ENCODE peak calls at places on chromosomes 6 and 20, in five cellular contexts. B is body of pancreas; R is stimulated activated CD4-positive, alpha-beta T cell treated with anti-CD3 and anti-CD28 coated beads, Interleukin-15, amount 100 ng/mL, for 48 hours; Q is amniotic stem cell; P is HT-29. G is an unnamed sample.
A peak's percentile ranks its signal among the peaks of the same experiment; 100 is the strongest.

GRCh38 chr20:44733341-44734069 is 12.2 kb upstream of the KCNK15 start:
- DNase-seq in R (no peak), B (peak; percentile 65), P (peak; percentile 83), Q (peak; percentile 75), G (peak; percentile 54)

GRCh38 chr6:149999636-150000035 is 25.7 kb downstream of the RAET1L start:
- DNase-seq in R (no peak), B (no peak), Q (no peak), P (no peak), G (no peak)

GRCh38 chr20:54212226-54212625 is 4.3 kb downstream of the PFDN4 start:
- DNase-seq in P (no peak), R (no peak), B (peak; percentile 16), Q (no peak), G (no peak)

GRCh38 chr20:6705920-6706500 is 61.5 kb upstream of the BMP2 start:
- DNase-seq in B (no peak), P (peak; percentile 23), R (no peak), Q (no peak), G (no peak)

GRCh38 chr6:131660195-131660594 is 23.1 kb downstream of the ENPP3 start:
- DNase-seq in R (no peak), P (no peak), Q (no peak), B (no peak), G (peak; percentile 85)

GRCh38 chr20:10498196-10498595 is 63.1 kb downstream of the SLX4IP start:
- DNase-seq in P (no peak), Q (no peak), B (no peak), R (no peak), G (no peak)

GRCh38 chr20:23484081-23484480 is 6.8 kb upstream of the CST8 start:
- DNase-seq in R (no peak), B (no peak), P (no peak), Q (no peak), G (no peak)

GRCh38 chr20:62583424-62583920 is 58.8 kb upstream of the SLCO4A1 start:
- DNase-seq in Q (no peak), P (peak; percentile 66), R (no peak), B (no peak), G (no peak)

GRCh38 chr6:1630771-1631217 is 21.1 kb downstream of the FOXC1 start:
- DNase-seq in Q (no peak), P (no peak), R (no peak), B (peak; percentile 60), G (no peak)

GRCh38 chr6:141033101-141033500 is 1099.6 kb upstream of the GJE1 start:
- DNase-seq in P (no peak), Q (no peak), R (no peak), B (no peak), G (peak; percentile 81)

GRCh38 chr6:27505209-27506027 is 32.5 kb upstream of the ZNF184 start:
- DNase-seq in R (peak; percentile 47), B (peak; percentile 71), Q (no peak), P (peak; percentile 73), G (peak; percentile 88)

GRCh38 chr6:54846857-54847721 is 518 bp downstream of the FAM83B start:
- DNase-seq in R (no peak), P (peak; percentile 63), B (peak; percentile 8), Q (no peak), G (peak; percentile 26)

GRCh38 chr6:39961178-39961577 is 26.9 kb upstream of the MOCS1 start:
- DNase-seq in R (no peak), Q (no peak), P (no peak), B (peak; percentile 5), G (peak; percentile 93)

G was measured in bronchial epithelial cell.